ENCODE peak calls at places on chromosomes 7 and 10, in eight cellular contexts. X is testis, V is ovary, A is right lobe of liver, D is endothelial cell of umbilical vein, K is IMR-90, T is upper lobe of left lung, N is GM12891. E is an unnamed sample.

GRCh38 chr7:155398944-155399343 is 59.0 kb upstream of the EN2 start:
- DNase-seq in X (peak), V (no peak), A (no peak), D (no peak), K (no peak), T (no peak), N (no peak), E (no peak)

GRCh38 chr7:5396542-5396941 is 27.1 kb downstream of the TNRC18 start:
- DNase-seq in X (no peak), V (no peak), A (peak), D (no peak), K (no peak), T (peak), N (peak), E (no peak)

GRCh38 chr7:50685445-50686070 is 97.1 kb downstream of the GRB10 start:
- DNase-seq in X (no peak), V (no peak), A (no peak), D (no peak), K (no peak), T (no peak), N (no peak), E (no peak)

GRCh38 chr7:45623740-45624391 is 49.7 kb downstream of the ADCY1 start:
- DNase-seq in X (no peak), V (no peak), A (no peak), D (no peak), K (no peak), T (no peak), N (no peak), E (no peak)

GRCh38 chr10:26839966-26840627 is 20.7 kb downstream of the ABI1 start:
- DNase-seq in X (no peak), V (no peak), A (no peak), D (no peak), K (peak), T (no peak), N (no peak), E (no peak)

GRCh38 chr10:99337261-99337905 is 8.2 kb downstream of the CNNM1 start:
- DNase-seq in X (peak), V (no peak), A (no peak), D (no peak), K (no peak), T (no peak), N (no peak), E (peak)

GRCh38 chr10:60662917-60663614 is 115.2 kb upstream of the CDK1 start:
- DNase-seq in X (no peak), V (no peak), A (no peak), D (no peak), K (peak), T (no peak), N (no peak), E (no peak)

GRCh38 chr10:66925896-66926719 is at the start of gene LRRTM3:
- DNase-seq in X (peak), V (peak), A (peak), D (peak), K (peak), T (peak), N (peak), E (peak)

GRCh38 chr10:69490876-69491275 is 39.6 kb downstream of the TSPAN15 start:
- DNase-seq in X (no peak), V (no peak), A (no peak), D (no peak), K (no peak), T (no peak), N (no peak), E (no peak)

GRCh38 chr7:75617634-75618234 is 121.0 kb downstream of the HIP1 start:
- DNase-seq in X (peak), V (no peak), A (peak), D (no peak), K (no peak), T (peak), N (no peak), E (peak)

GRCh38 chr7:50436133-50436802 is 13.9 kb downstream of the FIGNL1 start:
- DNase-seq in X (no peak), V (no peak), A (no peak), D (peak), K (peak), T (no peak), N (no peak), E (no peak)

GRCh38 chr10:130108934-130109604 is 1.6 kb downstream of the C10orf143 start:
- DNase-seq in X (no peak), V (no peak), A (no peak), D (no peak), K (no peak), T (no peak), N (no peak), E (no peak)

GRCh38 chr10:35343739-35344138 is 7.4 kb downstream of the CCNY start:
- DNase-seq in X (no peak), V (no peak), A (no peak), D (no peak), K (no peak), T (no peak), N (no peak), E (no peak)

GRCh38 chr7:151761256-151761655 is 115.7 kb downstream of the PRKAG2 start:
- DNase-seq in X (no peak), V (no peak), A (no peak), D (no peak), K (no peak), T (no peak), N (no peak), E (no peak)

GRCh38 chr7:157077986-157078644 is 60.6 kb upstream of the UBE3C start:
- DNase-seq in X (peak), V (no peak), A (no peak), D (no peak), K (no peak), T (no peak), N (no peak), E (no peak)

GRCh38 chr7:144144426-144144825 is 21.4 kb downstream of the OR2A14 start:
- DNase-seq in X (no peak), V (no peak), A (no peak), D (no peak), K (no peak), T (no peak), N (no peak), E (no peak)

GRCh38 chr7:94395141-94396041 is 696 bp downstream of the COL1A2 start:
- DNase-seq in X (peak), V (peak), A (no peak), D (peak), K (peak), T (peak), N (peak), E (peak)

GRCh38 chr7:159107052-159107892 is 37.4 kb downstream of the VIPR2 start:
- DNase-seq in X (no peak), V (peak), A (peak), D (no peak), K (no peak), T (no peak), N (no peak), E (no peak)

GRCh38 chr7:152050547-152050971 is 25.1 kb downstream of the GALNT11 start:
- DNase-seq in X (no peak), V (no peak), A (no peak), D (no peak), K (peak), T (no peak), N (no peak), E (no peak)

GRCh38 chr7:30069096-30069867 is 41.1 kb downstream of the PLEKHA8 start:
- DNase-seq in X (no peak), V (no peak), A (no peak), D (no peak), K (peak), T (no peak), N (no peak), E (no peak)

GRCh38 chr10:97307866-97308780 is 10.9 kb upstream of the FRAT1 start:
- DNase-seq in X (no peak), V (no peak), A (no peak), D (no peak), K (no peak), T (no peak), N (no peak), E (no peak)

GRCh38 chr10:75954486-75954885 is 523.1 kb downstream of the LRMDA start:
- DNase-seq in X (no peak), V (no peak), A (no peak), D (no peak), K (no peak), T (no peak), N (no peak), E (no peak)

GRCh38 chr10:131920151-131920550 is 19.3 kb downstream of the PPP2R2D start:
- DNase-seq in X (no peak), V (no peak), A (no peak), D (no peak), K (no peak), T (no peak), N (no peak), E (no peak)

GRCh38 chr7:88681682-88682081 is 77.8 kb upstream of the ZNF804B start:
- DNase-seq in X (no peak), V (no peak), A (no peak), D (no peak), K (no peak), T (no peak), N (no peak), E (no peak)

GRCh38 chr7:46982928-46983327 is 599.0 kb downstream of the TNS3 start:
- DNase-seq in X (no peak), V (no peak), A (no peak), D (no peak), K (no peak), T (no peak), N (no peak), E (no peak)

GRCh38 chr7:18861514-18861913 is 255.9 kb downstream of the TWIST1 start:
- DNase-seq in X (no peak), V (no peak), A (no peak), D (no peak), K (peak), T (no peak), N (no peak), E (no peak)

GRCh38 chr10:127934383-127934782 is 27.5 kb downstream of the PTPRE start:
- DNase-seq in X (peak), V (no peak), A (no peak), D (no peak), K (no peak), T (no peak), N (no peak), E (no peak)

GRCh38 chr7:57220746-57221145 is 88.5 kb upstream of the ZNF479 start:
- DNase-seq in X (no peak), V (no peak), A (no peak), D (no peak), K (no peak), T (no peak), N (no peak), E (no peak)

GRCh38 chr7:8435597-8436243 is 2.3 kb downstream of the NXPH1 start:
- DNase-seq in X (no peak), V (no peak), A (no peak), D (no peak), K (no peak), T (no peak), N (no peak), E (no peak)

GRCh38 chr7:35717013-35717412 is 22.1 kb upstream of the HERPUD2 start:
- DNase-seq in X (no peak), V (no peak), A (no peak), D (no peak), K (no peak), T (no peak), N (no peak), E (no peak)

GRCh38 chr10:29681700-29682444 is 47.1 kb upstream of the SVIL start:
- DNase-seq in X (no peak), V (no peak), A (no peak), D (no peak), K (no peak), T (peak), N (no peak), E (no peak)

GRCh38 chr7:158702944-158703343 is 1.7 kb downstream of the NCAPG2 start:
- DNase-seq in X (no peak), V (no peak), A (no peak), D (no peak), K (no peak), T (no peak), N (no peak), E (no peak)

DNA sequence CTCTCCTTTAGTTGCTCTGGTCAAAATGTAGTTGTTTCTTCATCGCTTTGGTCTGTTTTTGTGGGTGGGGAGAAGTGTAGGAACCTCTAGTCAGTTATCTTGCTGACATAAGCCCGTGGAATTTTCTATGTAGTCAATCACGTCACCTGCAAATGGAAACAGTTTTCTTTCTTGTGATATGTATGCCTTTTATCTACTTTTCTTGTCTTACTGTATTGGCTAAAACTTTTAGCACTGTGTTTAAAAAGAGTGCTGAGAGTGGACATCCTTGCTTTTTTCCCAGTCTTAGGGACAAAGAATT is 42.3 kb downstream of the AKR1E2 start:
- DNase-seq in X (no peak), V (no peak), A (no peak), D (no peak), K (no peak), T (no peak), N (no peak), E (no peak)
- TF ChIP-seq POLR2A in X (no peak), V (no peak), A (no peak), D (no peak), K (no peak), T (no peak), N (no peak), E (no peak)

GRCh38 chr10:17200885-17201164 is 647 bp downstream of the TRDMT1 start:
- DNase-seq in X (peak), V (peak), A (peak), D (peak), K (peak), T (peak), N (peak), E (peak)

GRCh38 chr10:17200035-17200884 is 1.2 kb downstream of the TRDMT1 start:
- DNase-seq in X (no peak), V (no peak), A (no peak), D (peak), K (no peak), T (no peak), N (peak), E (no peak)

GRCh38 chr10:17199351-17199804 is 2.1 kb downstream of the TRDMT1 start:
- DNase-seq in X (no peak), V (no peak), A (no peak), D (peak), K (peak), T (no peak), N (no peak), E (no peak)

GRCh38 chr10:17202506-17202905 is 1.0 kb upstream of the TRDMT1 start:
- DNase-seq in X (no peak), V (no peak), A (no peak), D (no peak), K (no peak), T (no peak), N (no peak), E (no peak)

DNA sequence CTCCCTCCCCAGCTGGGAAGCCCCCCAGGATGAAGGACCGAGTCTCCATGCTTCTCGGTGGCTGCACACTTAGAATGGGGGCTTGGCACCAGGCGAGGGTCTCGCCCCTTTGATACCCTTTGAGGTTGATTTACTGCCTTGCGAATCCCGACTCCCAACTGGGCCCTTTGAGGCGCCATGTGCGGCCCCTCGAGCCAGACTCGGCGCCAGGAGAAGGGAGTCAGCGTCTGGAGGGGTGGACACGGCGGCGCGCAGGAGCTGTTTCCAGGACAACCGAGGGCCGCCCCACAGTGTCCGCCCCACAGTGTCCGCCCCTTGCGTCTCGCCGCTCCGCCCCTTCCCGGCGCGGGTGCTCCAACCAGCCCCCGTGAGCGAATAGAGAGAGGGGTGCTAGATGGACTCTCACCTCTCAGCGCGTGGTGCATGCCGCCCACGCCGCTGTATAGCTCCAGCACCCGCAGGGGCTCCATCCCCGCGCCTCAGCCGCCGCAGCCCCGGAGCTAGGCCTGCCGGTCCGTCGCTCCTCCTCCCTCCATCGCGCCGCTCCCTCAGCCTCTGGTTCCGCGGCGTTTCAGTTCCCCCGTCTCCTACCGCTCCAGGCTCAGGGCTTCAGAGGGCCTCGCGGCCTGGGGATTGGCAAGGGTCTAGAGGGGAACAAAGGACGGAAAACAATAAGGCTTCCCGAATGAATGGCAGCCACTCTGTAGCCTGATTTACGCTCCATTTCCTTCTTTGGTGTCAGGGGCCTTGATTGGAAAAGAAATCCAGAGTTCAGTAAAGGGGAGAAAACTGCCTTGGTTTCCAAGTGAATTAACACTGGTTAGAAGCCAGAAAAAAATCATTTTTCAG is at the start of gene TRDMT1:
- DNase-seq in X (peak), V (peak), A (peak), D (peak), K (peak), T (peak), N (peak), E (peak)
- TF ChIP-seq POLR2A in X (no peak), V (peak), A (peak), D (peak), K (peak), T (peak), N (peak), E (peak)

GRCh38 chr10:92592761-92593552 is at the start of gene KIF11:
- DNase-seq in X (peak), V (peak), A (peak), D (peak), K (peak), T (peak), N (peak), E (peak)
- TF ChIP-seq POLR2A in X (peak), V (peak), A (peak), D (peak), K (peak), T (peak), N (peak), E (peak)

DNA sequence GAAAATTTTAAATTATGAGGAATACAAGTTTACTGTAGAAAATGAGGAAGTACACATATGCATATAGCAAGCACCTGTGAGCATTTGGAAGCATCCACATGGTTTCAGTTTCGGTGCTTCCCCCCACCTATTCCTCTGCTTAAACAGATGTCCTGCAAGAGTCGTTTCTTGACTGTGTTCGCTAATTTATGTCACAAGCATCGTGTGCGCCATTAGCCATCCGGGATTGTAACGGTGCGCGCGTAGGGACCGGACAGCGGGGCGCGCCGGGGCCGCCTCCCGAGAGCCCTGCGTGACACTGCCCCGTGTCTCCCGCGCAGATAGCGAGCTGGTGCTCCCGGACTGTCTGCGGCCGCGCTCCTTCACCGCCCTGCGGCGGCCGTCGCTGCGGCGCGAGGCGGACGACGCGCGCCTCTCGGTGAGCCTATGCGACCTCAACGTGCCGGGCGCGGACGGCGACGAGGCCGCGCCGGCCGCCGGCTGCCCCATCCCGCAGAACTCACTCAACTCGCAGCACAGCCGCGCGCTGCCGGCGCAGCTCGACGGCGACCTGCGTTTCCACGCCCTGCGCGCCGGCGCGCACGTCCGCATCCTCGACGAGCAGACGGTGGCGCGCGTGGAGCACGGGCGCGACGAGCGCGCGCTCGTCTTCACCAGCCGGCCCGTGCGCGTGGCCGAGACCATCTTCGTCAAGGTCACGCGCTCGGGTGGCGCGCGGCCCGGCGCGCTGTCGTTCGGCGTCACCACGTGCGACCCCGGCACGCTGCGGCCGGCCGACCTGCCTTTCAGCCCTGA is 90.9 kb downstream of the NEURL1 start:
- DNase-seq in X (peak), V (peak), A (peak), D (no peak), K (no peak), T (no peak), N (peak), E (peak)
- TF ChIP-seq POLR2A in X (no peak), V (no peak), A (no peak), D (no peak), K (no peak), T (no peak), N (peak), E (no peak)